ENCODE peak calls at places on chromosomes 6 and 20, in seven cellular contexts. I, H, Z, S, J, L and Q are unnamed samples. For H3K4me1, the result is how much of the 10 kb centered on the place peaks cover.

GRCh38 chr6:77463308-77463880 is at the start of gene HTR1B:
- DNase-seq in I (no peak), H (no peak), Z (no peak), S (no peak), J (no peak), L (no peak), Q (no peak)

GRCh38 chr6:15413558-15414257 is 167.8 kb downstream of the JARID2 start:
- DNase-seq in I (no peak), H (peak), Z (no peak), S (no peak), J (no peak), L (no peak), Q (no peak)

GRCh38 chr6:14026831-14027539 is 90.6 kb upstream of the CD83 start:
- DNase-seq in I (no peak), H (no peak), Z (no peak), S (no peak), J (no peak), L (no peak), Q (no peak)

GRCh38 chr6:12605888-12606345 is 110.7 kb upstream of the PHACTR1 start:
- DNase-seq in I (peak), H (peak), Z (peak), S (no peak), J (no peak), L (peak), Q (peak)

GRCh38 chr6:108904731-108905130 is 56.5 kb downstream of the ARMC2 start:
- DNase-seq in I (peak), H (no peak), Z (no peak), S (no peak), J (no peak), L (no peak), Q (no peak)

GRCh38 chr20:60102665-60103210 is 144.5 kb downstream of the CDH26 start:
- DNase-seq in I (no peak), H (no peak), Z (no peak), S (no peak), J (no peak), L (no peak), Q (no peak)

GRCh38 chr6:11460001-11460668 is 77.4 kb upstream of the TMEM170B start:
- DNase-seq in I (no peak), H (peak), Z (no peak), S (no peak), J (no peak), L (no peak), Q (no peak)

GRCh38 chr6:152380993-152381898 is 255.9 kb downstream of the SYNE1 start:
- DNase-seq in I (peak), H (peak), Z (no peak), S (peak), J (peak), L (peak), Q (peak)

GRCh38 chr6:39335780-39336541 is 13.5 kb upstream of the KCNK16 start:
- DNase-seq in I (no peak), H (no peak), Z (no peak), S (no peak), J (no peak), L (no peak), Q (peak)

GRCh38 chr6:33080127-33081089 is 4.6 kb downstream of the HLA-DPB1 start:
- DNase-seq in I (no peak), H (no peak), Z (no peak), S (peak), J (peak), L (no peak), Q (peak)

GRCh38 chr6:101585501-101585900 is 192.0 kb downstream of the GRIK2 start:
- DNase-seq in I (no peak), H (no peak), Z (no peak), S (no peak), J (no peak), L (no peak), Q (no peak)

GRCh38 chr6:1781152-1781848 is 171.6 kb downstream of the FOXC1 start:
- DNase-seq in I (no peak), H (no peak), Z (no peak), S (no peak), J (no peak), L (peak), Q (no peak)

GRCh38 chr6:71886184-71887005 is at the start of gene RIMS1:
- DNase-seq in I (no peak), H (no peak), Z (no peak), S (peak), J (peak), L (no peak), Q (no peak)

GRCh38 chr6:14354919-14355572 is 237.5 kb downstream of the CD83 start:
- DNase-seq in I (no peak), H (peak), Z (no peak), S (peak), J (peak), L (no peak), Q (peak)

GRCh38 chr6:114100421-114100820 is 129.5 kb upstream of the HDAC2 start:
- DNase-seq in I (no peak), H (peak), Z (no peak), S (no peak), J (no peak), L (no peak), Q (no peak)

GRCh38 chr6:98486052-98486451 is 348.3 kb upstream of the POU3F2 start:
- DNase-seq in I (no peak), H (no peak), Z (no peak), S (no peak), J (no peak), L (no peak), Q (no peak)

GRCh38 chr20:53737404-53738038 is 143.9 kb upstream of the ZNF217 start:
- DNase-seq in I (no peak), H (no peak), Z (no peak), S (no peak), J (no peak), L (no peak), Q (no peak)

DNA sequence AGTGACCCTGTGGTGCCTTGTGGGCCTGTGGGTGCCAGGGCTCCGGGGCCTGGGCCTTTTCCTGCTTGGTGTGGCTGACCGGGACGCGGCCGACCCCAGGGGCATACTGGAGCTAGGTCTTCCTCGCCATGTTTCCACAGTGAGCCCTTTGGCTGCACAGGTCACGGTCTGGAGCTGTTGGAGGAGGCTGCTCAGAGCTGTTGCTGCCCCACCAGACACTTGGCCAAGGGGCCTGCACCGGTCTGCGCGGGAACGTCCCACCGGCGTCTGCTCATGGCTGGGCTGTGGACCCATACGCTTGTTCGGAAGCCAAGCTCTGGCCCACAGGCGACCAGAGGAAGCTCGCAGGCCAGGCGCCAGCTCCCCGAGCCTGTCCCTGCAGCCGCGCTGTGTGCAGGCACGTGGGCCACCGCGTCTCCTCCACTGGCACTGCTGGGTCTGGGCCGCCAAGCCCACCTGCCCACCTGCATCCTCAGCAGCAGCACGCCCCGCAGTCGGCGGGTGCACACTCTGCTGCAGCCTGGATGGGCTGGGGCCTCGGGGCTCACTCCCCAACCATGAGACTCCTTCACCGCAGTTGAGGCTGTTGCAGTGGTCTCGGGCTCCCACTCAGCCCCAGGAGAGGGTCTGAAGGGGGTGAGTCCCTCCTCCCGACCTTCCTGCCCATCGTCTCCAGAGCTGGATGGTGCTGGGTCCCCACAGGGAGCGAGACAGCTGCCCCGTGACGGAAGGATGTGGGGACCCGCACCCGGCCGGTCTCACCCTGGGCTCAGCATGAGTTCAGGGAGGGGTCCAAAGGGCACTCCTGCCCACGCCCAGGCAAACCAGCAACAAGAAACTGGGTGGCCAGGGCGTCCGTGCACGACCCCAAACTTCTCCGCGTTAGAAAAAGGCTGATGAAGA is 15.5 kb upstream of the TCFL5 start:
- DNase-seq in I (no peak), H (no peak), Z (no peak), S (peak), J (peak), L (no peak), Q (peak)
- H3K27ac ChIP-seq in I (no peak), H (no peak), Z (no peak), S (peak), J (peak), L (peak), Q (peak)

GRCh38 chr6:149472241-149472640 is 12.6 kb downstream of the ZC3H12D start:
- DNase-seq in I (no peak), H (no peak), Z (no peak), S (no peak), J (no peak), L (no peak), Q (no peak)

GRCh38 chr6:149471801-149472200 is 13.0 kb downstream of the ZC3H12D start:
- DNase-seq in I (no peak), H (no peak), Z (no peak), S (no peak), J (no peak), L (no peak), Q (no peak)

GRCh38 chr6:149474108-149474935 is 10.5 kb downstream of the ZC3H12D start:
- DNase-seq in I (no peak), H (no peak), Z (no peak), S (no peak), J (no peak), L (no peak), Q (no peak)

GRCh38 chr6:149470948-149471347 is 13.9 kb downstream of the ZC3H12D start:
- DNase-seq in I (no peak), H (no peak), Z (no peak), S (no peak), J (no peak), L (no peak), Q (no peak)

GRCh38 chr6:149473080-149474052 is 11.4 kb downstream of the ZC3H12D start:
- DNase-seq in I (peak), H (no peak), Z (peak), S (no peak), J (no peak), L (no peak), Q (no peak)
- H3K4me1 ChIP-seq in I (under half), H (under half), Z (half or more), S (under half), J (under half), L (under half), Q (under half)

DNA sequence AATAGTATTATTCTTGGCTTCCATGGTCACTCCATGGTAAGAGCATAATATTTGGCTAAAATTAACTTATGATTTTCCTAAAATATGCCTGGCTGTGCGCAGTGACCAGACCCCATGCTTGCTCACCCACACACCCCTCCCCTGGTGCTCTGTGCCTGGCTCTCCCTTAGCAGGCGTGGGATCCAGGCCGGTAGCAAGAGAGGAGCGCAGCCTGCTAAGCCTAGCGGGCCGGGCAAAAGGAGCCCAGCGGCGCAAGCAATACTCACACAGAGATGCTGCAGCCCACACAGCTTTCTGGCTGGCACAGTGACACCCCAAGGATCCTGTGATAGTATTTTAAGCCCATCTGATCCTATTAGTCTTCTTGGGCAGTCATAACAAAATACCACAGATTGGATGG is 79.8 kb upstream of the EYS start:
- DNase-seq in I (no peak), H (no peak), Z (no peak), S (no peak), J (no peak), L (no peak), Q (no peak)
- H3K4me3 ChIP-seq in I (no peak), H (no peak), Z (no peak), S (no peak), J (no peak), L (no peak), Q (no peak)

GRCh38 chr6:84539122-84539856 is 225.1 kb downstream of the TBX18 start:
- DNase-seq in I (no peak), H (no peak), Z (no peak), S (no peak), J (no peak), L (no peak), Q (no peak)

GRCh38 chr6:84536914-84537638 is 227.3 kb downstream of the TBX18 start:
- DNase-seq in I (no peak), H (no peak), Z (no peak), S (no peak), J (no peak), L (no peak), Q (no peak)
- H3K27ac ChIP-seq in I (no peak), H (no peak), Z (no peak), S (no peak), J (no peak), L (no peak), Q (no peak)

DNA sequence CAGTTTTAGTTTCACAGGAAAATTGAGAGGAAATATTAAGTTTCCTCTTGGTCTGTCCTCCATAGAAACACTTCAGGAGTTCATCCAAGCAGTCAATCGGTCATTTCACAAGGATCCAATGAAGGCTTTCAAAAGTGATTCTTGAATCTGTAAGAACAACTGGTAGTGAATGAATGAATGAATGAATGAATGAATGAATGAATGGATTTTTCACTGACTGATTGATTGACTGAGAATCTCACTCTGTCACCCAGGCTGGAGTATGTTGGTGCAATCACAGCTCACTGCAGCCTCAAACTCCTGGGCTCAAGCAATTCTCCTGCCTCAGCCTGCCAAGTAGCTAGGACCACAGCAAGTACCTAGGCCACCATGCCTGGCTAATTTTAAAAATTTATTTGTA is 39.4 kb upstream of the TAF8 start:
- DNase-seq in I (no peak), H (no peak), Z (no peak), S (no peak), J (no peak), L (no peak), Q (no peak)
- H3K4me1 ChIP-seq in I (under half), H (under half), Z (under half), S (under half), J (under half), L (under half), Q (under half)

GRCh38 chr6:130858054-130858453 is 30.8 kb downstream of the SMLR1 start:
- DNase-seq in I (no peak), H (no peak), Z (no peak), S (no peak), J (no peak), L (no peak), Q (no peak)
- H3K4me3 ChIP-seq in I (no peak), H (no peak), Z (no peak), S (no peak), J (no peak), L (no peak), Q (no peak)

GRCh38 chr20:59033616-59034165 is 1.6 kb upstream of the ATP5F1E start:
- DNase-seq in I (no peak), H (no peak), Z (no peak), S (no peak), J (no peak), L (no peak), Q (no peak)
- H3K27ac ChIP-seq in I (no peak), H (no peak), Z (peak), S (no peak), J (no peak), L (peak), Q (no peak)

GRCh38 chr6:143505537-143505936 is 6.0 kb downstream of the FUCA2 start:
- DNase-seq in I (no peak), H (no peak), Z (no peak), S (no peak), J (no peak), L (no peak), Q (no peak)

GRCh38 chr6:143507358-143508145 is 4.0 kb downstream of the FUCA2 start:
- DNase-seq in I (no peak), H (no peak), Z (no peak), S (no peak), J (no peak), L (no peak), Q (no peak)

GRCh38 chr6:143506199-143506598 is 5.3 kb downstream of the FUCA2 start:
- DNase-seq in I (no peak), H (no peak), Z (no peak), S (no peak), J (no peak), L (no peak), Q (no peak)

GRCh38 chr6:143505111-143505510 is 6.4 kb downstream of the FUCA2 start:
- DNase-seq in I (no peak), H (no peak), Z (no peak), S (no peak), J (no peak), L (no peak), Q (no peak)

GRCh38 chr6:143506620-143507019 is 4.9 kb downstream of the FUCA2 start:
- DNase-seq in I (no peak), H (no peak), Z (no peak), S (no peak), J (no peak), L (no peak), Q (no peak)
- H3K4me1 ChIP-seq in I (under half), H (under half), Z (under half), S (under half), J (under half), L (under half), Q (under half)

GRCh38 chr6:25754508-25754907 is at the start of gene SLC17A4:
- DNase-seq in I (no peak), H (no peak), Z (no peak), S (no peak), J (no peak), L (no peak), Q (no peak)
- H3K4me3 ChIP-seq in I (no peak), H (no peak), Z (no peak), S (no peak), J (no peak), L (no peak), Q (no peak)

GRCh38 chr20:58428364-58428763 is 39.3 kb downstream of the VAPB start:
- DNase-seq in I (no peak), H (no peak), Z (no peak), S (no peak), J (no peak), L (no peak), Q (no peak)

GRCh38 chr20:58420798-58421496 is 31.9 kb downstream of the VAPB start:
- DNase-seq in I (no peak), H (peak), Z (no peak), S (no peak), J (no peak), L (peak), Q (no peak)

GRCh38 chr20:58421497-58421850 is 32.4 kb downstream of the VAPB start:
- DNase-seq in I (no peak), H (no peak), Z (no peak), S (no peak), J (no peak), L (no peak), Q (no peak)

GRCh38 chr20:58418949-58419748 is 30.1 kb downstream of the VAPB start:
- DNase-seq in I (no peak), H (no peak), Z (no peak), S (no peak), J (no peak), L (no peak), Q (no peak)

DNA sequence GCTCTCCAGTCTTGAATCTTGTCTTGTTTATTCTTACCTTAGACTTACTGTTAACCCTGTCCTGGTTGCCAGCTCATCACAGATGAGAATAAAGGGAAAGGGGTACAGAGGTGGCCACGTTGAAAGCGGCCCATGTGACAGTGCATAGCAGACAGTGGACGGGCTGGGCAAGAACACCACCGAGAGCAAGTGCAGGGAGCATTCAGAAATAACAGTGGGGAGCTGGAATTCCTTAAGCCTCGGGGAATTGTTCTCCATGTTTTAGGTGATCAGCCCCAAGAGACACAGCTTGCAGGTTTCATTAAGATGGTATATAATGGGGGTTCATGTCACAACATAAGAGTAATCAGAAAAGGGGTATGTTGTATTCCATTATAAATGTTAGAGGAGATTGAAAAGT is 35.2 kb downstream of the VAPB start:
- DNase-seq in I (no peak), H (no peak), Z (no peak), S (no peak), J (no peak), L (no peak), Q (no peak)
- H3K27ac ChIP-seq in I (no peak), H (no peak), Z (no peak), S (no peak), J (no peak), L (no peak), Q (no peak)